ENCODE peak calls at places on chromosomes 1 and 21, in eight cellular contexts. One of them, this sample, is unnamed.

GRCh38 chr1:29297476-29297875 is 61.2 kb downstream of the PTPRU start:
- DNase-seq in neural crest cell: no peak
- DNase-seq in left ventricle myocardium inferior: no peak
- DNase-seq in LoVo: no peak
- DNase-seq in T47D: no peak
- DNase-seq in AG08396: no peak
- DNase-seq in activated CD8-positive, alpha-beta memory T cell treated with anti-CD3 and anti-CD28 coated beads, Interleukin-2, amount 50 U/mL, for 4 hours: no peak
- DNase-seq in mammary epithelial cell: no peak
- DNase-seq in this sample: no peak

GRCh38 chr21:21200103-21200938 is 202.1 kb downstream of the NCAM2 start:
- DNase-seq in neural crest cell: no peak
- DNase-seq in left ventricle myocardium inferior: peak; percentile 31
- DNase-seq in LoVo: peak; percentile 3
- DNase-seq in T47D: no peak
- DNase-seq in AG08396: peak; percentile 72
- DNase-seq in activated CD8-positive, alpha-beta memory T cell treated with anti-CD3 and anti-CD28 coated beads, Interleukin-2, amount 50 U/mL, for 4 hours: no peak
- DNase-seq in mammary epithelial cell: no peak
- DNase-seq in this sample: peak; percentile 20

GRCh38 chr1:177585492-177586220 is 384.2 kb downstream of the SEC16B start:
- DNase-seq in neural crest cell: no peak
- DNase-seq in left ventricle myocardium inferior: no peak
- DNase-seq in LoVo: no peak
- DNase-seq in T47D: no peak
- DNase-seq in AG08396: no peak
- DNase-seq in activated CD8-positive, alpha-beta memory T cell treated with anti-CD3 and anti-CD28 coated beads, Interleukin-2, amount 50 U/mL, for 4 hours: no peak
- DNase-seq in mammary epithelial cell: peak; percentile 97
- DNase-seq in this sample: no peak

GRCh38 chr1:197675475-197676324 is 99.6 kb downstream of the DENND1B start:
- DNase-seq in neural crest cell: no peak
- DNase-seq in left ventricle myocardium inferior: no peak
- DNase-seq in LoVo: no peak
- DNase-seq in T47D: no peak
- DNase-seq in AG08396: no peak
- DNase-seq in activated CD8-positive, alpha-beta memory T cell treated with anti-CD3 and anti-CD28 coated beads, Interleukin-2, amount 50 U/mL, for 4 hours: no peak
- DNase-seq in mammary epithelial cell: peak; percentile 13
- DNase-seq in this sample: no peak

GRCh38 chr1:214641214-214641895 is 38.4 kb downstream of the CENPF start:
- DNase-seq in neural crest cell: no peak
- DNase-seq in left ventricle myocardium inferior: no peak
- DNase-seq in LoVo: no peak
- DNase-seq in T47D: no peak
- DNase-seq in AG08396: no peak
- DNase-seq in activated CD8-positive, alpha-beta memory T cell treated with anti-CD3 and anti-CD28 coated beads, Interleukin-2, amount 50 U/mL, for 4 hours: no peak
- DNase-seq in mammary epithelial cell: no peak
- DNase-seq in this sample: no peak

GRCh38 chr1:24236170-24237045 is 49.3 kb upstream of the IFNLR1 start:
- DNase-seq in neural crest cell: no peak
- DNase-seq in left ventricle myocardium inferior: no peak
- DNase-seq in LoVo: peak; percentile 77
- DNase-seq in T47D: no peak
- DNase-seq in AG08396: peak; percentile 56
- DNase-seq in activated CD8-positive, alpha-beta memory T cell treated with anti-CD3 and anti-CD28 coated beads, Interleukin-2, amount 50 U/mL, for 4 hours: no peak
- DNase-seq in mammary epithelial cell: peak; percentile 88
- DNase-seq in this sample: no peak

GRCh38 chr1:10892138-10893065 is 96.0 kb upstream of the CASZ1 start:
- DNase-seq in neural crest cell: no peak
- DNase-seq in left ventricle myocardium inferior: no peak
- DNase-seq in LoVo: no peak
- DNase-seq in T47D: no peak
- DNase-seq in AG08396: no peak
- DNase-seq in activated CD8-positive, alpha-beta memory T cell treated with anti-CD3 and anti-CD28 coated beads, Interleukin-2, amount 50 U/mL, for 4 hours: no peak
- DNase-seq in mammary epithelial cell: no peak
- DNase-seq in this sample: no peak

GRCh38 chr21:26570203-26570602 is 2.9 kb downstream of the CYYR1 start:
- DNase-seq in neural crest cell: no peak
- DNase-seq in left ventricle myocardium inferior: no peak
- DNase-seq in LoVo: no peak
- DNase-seq in T47D: no peak
- DNase-seq in AG08396: no peak
- DNase-seq in activated CD8-positive, alpha-beta memory T cell treated with anti-CD3 and anti-CD28 coated beads, Interleukin-2, amount 50 U/mL, for 4 hours: no peak
- DNase-seq in mammary epithelial cell: no peak
- DNase-seq in this sample: no peak

GRCh38 chr1:160093624-160094290 is 4.7 kb downstream of the IGSF8 start:
- DNase-seq in neural crest cell: no peak
- DNase-seq in left ventricle myocardium inferior: no peak
- DNase-seq in LoVo: no peak
- DNase-seq in T47D: no peak
- DNase-seq in AG08396: no peak
- DNase-seq in activated CD8-positive, alpha-beta memory T cell treated with anti-CD3 and anti-CD28 coated beads, Interleukin-2, amount 50 U/mL, for 4 hours: no peak
- DNase-seq in mammary epithelial cell: no peak
- DNase-seq in this sample: no peak

GRCh38 chr1:162756523-162756922 is 34.0 kb upstream of the HSD17B7 start:
- DNase-seq in neural crest cell: no peak
- DNase-seq in left ventricle myocardium inferior: no peak
- DNase-seq in LoVo: no peak
- DNase-seq in T47D: no peak
- DNase-seq in AG08396: no peak
- DNase-seq in activated CD8-positive, alpha-beta memory T cell treated with anti-CD3 and anti-CD28 coated beads, Interleukin-2, amount 50 U/mL, for 4 hours: no peak
- DNase-seq in mammary epithelial cell: peak; percentile 46
- DNase-seq in this sample: no peak

GRCh38 chr1:150987928-150988327 is 5.8 kb downstream of the ANXA9 start:
- DNase-seq in neural crest cell: no peak
- DNase-seq in left ventricle myocardium inferior: no peak
- DNase-seq in LoVo: no peak
- DNase-seq in T47D: no peak
- DNase-seq in AG08396: no peak
- DNase-seq in activated CD8-positive, alpha-beta memory T cell treated with anti-CD3 and anti-CD28 coated beads, Interleukin-2, amount 50 U/mL, for 4 hours: no peak
- DNase-seq in mammary epithelial cell: no peak
- DNase-seq in this sample: no peak

GRCh38 chr1:155648207-155649147 is 38.5 kb downstream of the MSTO1 start:
- DNase-seq in neural crest cell: no peak
- DNase-seq in left ventricle myocardium inferior: no peak
- DNase-seq in LoVo: peak; percentile 76
- DNase-seq in T47D: peak; percentile 36
- DNase-seq in AG08396: peak; percentile 64
- DNase-seq in activated CD8-positive, alpha-beta memory T cell treated with anti-CD3 and anti-CD28 coated beads, Interleukin-2, amount 50 U/mL, for 4 hours: no peak
- DNase-seq in mammary epithelial cell: peak; percentile 95
- DNase-seq in this sample: no peak

GRCh38 chr1:63640633-63641567 is 47.7 kb downstream of the PGM1 start:
- DNase-seq in neural crest cell: no peak
- DNase-seq in left ventricle myocardium inferior: no peak
- DNase-seq in LoVo: no peak
- DNase-seq in T47D: no peak
- DNase-seq in AG08396: no peak
- DNase-seq in activated CD8-positive, alpha-beta memory T cell treated with anti-CD3 and anti-CD28 coated beads, Interleukin-2, amount 50 U/mL, for 4 hours: no peak
- DNase-seq in mammary epithelial cell: no peak
- DNase-seq in this sample: no peak

GRCh38 chr1:42319871-42320484 is 15.1 kb downstream of the FOXJ3 start:
- DNase-seq in neural crest cell: no peak
- DNase-seq in left ventricle myocardium inferior: no peak
- DNase-seq in LoVo: no peak
- DNase-seq in T47D: no peak
- DNase-seq in AG08396: no peak
- DNase-seq in activated CD8-positive, alpha-beta memory T cell treated with anti-CD3 and anti-CD28 coated beads, Interleukin-2, amount 50 U/mL, for 4 hours: no peak
- DNase-seq in mammary epithelial cell: no peak
- DNase-seq in this sample: no peak

GRCh38 chr1:12124693-12125421 is 41.9 kb upstream of the TNFRSF1B start:
- DNase-seq in neural crest cell: peak; percentile 84
- DNase-seq in left ventricle myocardium inferior: peak; percentile 73
- DNase-seq in LoVo: peak; percentile 78
- DNase-seq in T47D: no peak
- DNase-seq in AG08396: peak; percentile 69
- DNase-seq in activated CD8-positive, alpha-beta memory T cell treated with anti-CD3 and anti-CD28 coated beads, Interleukin-2, amount 50 U/mL, for 4 hours: peak; percentile 83
- DNase-seq in mammary epithelial cell: peak; percentile 41
- DNase-seq in this sample: peak; percentile 91

GRCh38 chr1:63041660-63042059 is 257.7 kb downstream of the ATG4C start:
- DNase-seq in neural crest cell: no peak
- DNase-seq in left ventricle myocardium inferior: no peak
- DNase-seq in LoVo: no peak
- DNase-seq in T47D: no peak
- DNase-seq in AG08396: no peak
- DNase-seq in activated CD8-positive, alpha-beta memory T cell treated with anti-CD3 and anti-CD28 coated beads, Interleukin-2, amount 50 U/mL, for 4 hours: no peak
- DNase-seq in mammary epithelial cell: no peak
- DNase-seq in this sample: no peak

GRCh38 chr1:14945132-14946010 is 208.2 kb upstream of the TMEM51 start:
- DNase-seq in neural crest cell: no peak
- DNase-seq in left ventricle myocardium inferior: peak; percentile 49
- DNase-seq in LoVo: no peak
- DNase-seq in T47D: no peak
- DNase-seq in AG08396: peak; percentile 81
- DNase-seq in activated CD8-positive, alpha-beta memory T cell treated with anti-CD3 and anti-CD28 coated beads, Interleukin-2, amount 50 U/mL, for 4 hours: no peak
- DNase-seq in mammary epithelial cell: peak; percentile 36
- DNase-seq in this sample: no peak

GRCh38 chr1:65704318-65704717 is 88.4 kb upstream of the PDE4B start:
- DNase-seq in neural crest cell: no peak
- DNase-seq in left ventricle myocardium inferior: no peak
- DNase-seq in LoVo: no peak
- DNase-seq in T47D: no peak
- DNase-seq in AG08396: no peak
- DNase-seq in activated CD8-positive, alpha-beta memory T cell treated with anti-CD3 and anti-CD28 coated beads, Interleukin-2, amount 50 U/mL, for 4 hours: no peak
- DNase-seq in mammary epithelial cell: no peak
- DNase-seq in this sample: no peak

GRCh38 chr1:49298304-49298703 is 521.6 kb upstream of the BEND5 start:
- DNase-seq in neural crest cell: no peak
- DNase-seq in left ventricle myocardium inferior: no peak
- DNase-seq in LoVo: no peak
- DNase-seq in T47D: no peak
- DNase-seq in AG08396: no peak
- DNase-seq in activated CD8-positive, alpha-beta memory T cell treated with anti-CD3 and anti-CD28 coated beads, Interleukin-2, amount 50 U/mL, for 4 hours: no peak
- DNase-seq in mammary epithelial cell: no peak
- DNase-seq in this sample: no peak